ENCODE peak calls at places on chromosomes 11 and 22, in five cellular contexts. S is mesenchymal stem cell, H is mesendoderm, E is H9, A is IMR-90. Y is an unnamed sample.

GRCh38 chr22:50191041-50191740 is 5.5 kb downstream of the TRABD start:
- DNase-seq in S (no peak), H (no peak), E (no peak), A (no peak), Y (no peak)

GRCh38 chr22:19629331-19629719 is 85.0 kb upstream of the SEPTIN5 start:
- DNase-seq in S (no peak), H (no peak), E (peak; percentile 29), A (no peak), Y (no peak)

GRCh38 chr11:79013509-79013908 is 427.3 kb downstream of the TENM4 start:
- DNase-seq in S (no peak), H (no peak), E (no peak), A (peak; percentile 50), Y (no peak)

GRCh38 chr22:31646186-31647019 is 15.6 kb downstream of the PISD start:
- DNase-seq in S (peak; percentile 98), H (peak; percentile 86), E (no peak), A (peak; percentile 100), Y (no peak)

GRCh38 chr11:126543691-126544090 is 188.2 kb downstream of the ST3GAL4 start:
- DNase-seq in S (no peak), H (no peak), E (no peak), A (no peak), Y (no peak)

GRCh38 chr22:46537221-46537945 is at the start of gene CELSR1:
- DNase-seq in S (no peak), H (peak; percentile 50), E (peak; percentile 61), A (peak; percentile 11), Y (peak; percentile 55)

GRCh38 chr11:69333906-69334305 is 40.0 kb downstream of the MYEOV start:
- DNase-seq in S (no peak), H (no peak), E (no peak), A (peak; percentile 34), Y (no peak)

GRCh38 chr11:64735860-64736259 is 8.1 kb downstream of the RASGRP2 start:
- DNase-seq in S (no peak), H (no peak), E (no peak), A (no peak), Y (no peak)

GRCh38 chr11:77147668-77148321 is 19.7 kb downstream of the MYO7A start:
- DNase-seq in S (no peak), H (peak; percentile 52), E (peak; percentile 86), A (no peak), Y (no peak)

GRCh38 chr22:31603081-31603525 is 58.9 kb downstream of the PISD start:
- DNase-seq in S (no peak), H (no peak), E (no peak), A (no peak), Y (no peak)

GRCh38 chr11:35163707-35164496 is 24.9 kb downstream of the CD44 start:
- DNase-seq in S (no peak), H (peak; percentile 72), E (no peak), A (peak; percentile 31), Y (no peak)

GRCh38 chr11:130124096-130124495 is 35.5 kb upstream of the ST14 start:
- DNase-seq in S (peak; percentile 94), H (no peak), E (no peak), A (peak; percentile 89), Y (no peak)

GRCh38 chr11:47233989-47234668 is 14.5 kb downstream of the ACP2 start:
- DNase-seq in S (peak; percentile 81), H (peak; percentile 75), E (peak; percentile 50), A (peak; percentile 67), Y (no peak)

GRCh38 chr11:86303257-86303656 is 1.2 kb downstream of the HIKESHI start:
- DNase-seq in S (peak; percentile 23), H (peak; percentile 5), E (no peak), A (peak; percentile 11), Y (no peak)

GRCh38 chr22:27918351-27919221 is 470 bp downstream of the PITPNB start:
- DNase-seq in S (peak; percentile 71), H (peak; percentile 80), E (peak; percentile 65), A (peak; percentile 45), Y (peak; percentile 35)

GRCh38 chr11:63210111-63210510 is 33.3 kb downstream of the SLC22A25 start:
- DNase-seq in S (no peak), H (no peak), E (no peak), A (no peak), Y (no peak)

GRCh38 chr11:68934321-68934645 is 30.6 kb downstream of the IGHMBP2 start:
- DNase-seq in S (no peak), H (no peak), E (no peak), A (no peak), Y (no peak)

GRCh38 chr11:33389635-33390034 is 132.5 kb downstream of the HIPK3 start:
- DNase-seq in S (no peak), H (no peak), E (no peak), A (no peak), Y (no peak)

GRCh38 chr11:121810291-121810690 is 305.7 kb downstream of the BLID start:
- DNase-seq in S (peak; percentile 18), H (no peak), E (no peak), A (peak; percentile 88), Y (no peak)

GRCh38 chr22:21952586-21953571 is at the start of gene PPM1F:
- DNase-seq in S (peak; percentile 67), H (peak; percentile 79), E (peak; percentile 86), A (peak; percentile 55), Y (peak; percentile 86)

GRCh38 chr11:87150936-87151335 is 113.2 kb downstream of the TMEM135 start:
- DNase-seq in S (peak; percentile 28), H (no peak), E (no peak), A (peak; percentile 26), Y (no peak)

GRCh38 chr22:23402275-23403151 is 177.6 kb downstream of the IGLL1 start:
- DNase-seq in S (peak; percentile 52), H (peak; percentile 92), E (peak; percentile 84), A (peak; percentile 19), Y (peak; percentile 69)

GRCh38 chr11:104524276-104524675 is 360.3 kb upstream of the PDGFD start:
- DNase-seq in S (no peak), H (no peak), E (no peak), A (no peak), Y (no peak)

GRCh38 chr11:89016214-89016613 is 49.6 kb downstream of the GRM5 start:
- DNase-seq in S (no peak), H (no peak), E (no peak), A (no peak), Y (no peak)

GRCh38 chr11:67438121-67438902 is 830 bp upstream of the PTPRCAP start:
- DNase-seq in S (no peak), H (no peak), E (peak; percentile 58), A (no peak), Y (no peak)

GRCh38 chr22:42734406-42734805 is 13.7 kb upstream of the A4GALT start:
- DNase-seq in S (no peak), H (no peak), E (no peak), A (no peak), Y (no peak)

GRCh38 chr22:43848366-43849171 is 13.7 kb downstream of the SULT4A1 start:
- DNase-seq in S (no peak), H (peak; percentile 42), E (peak; percentile 49), A (peak; percentile 52), Y (no peak)

GRCh38 chr11:96023311-96023710 is 99.4 kb upstream of the MTMR2 start:
- DNase-seq in S (no peak), H (no peak), E (no peak), A (peak; percentile 30), Y (no peak)

GRCh38 chr11:114075343-114075610 is 15.8 kb downstream of the ZBTB16 start:
- DNase-seq in S (no peak), H (no peak), E (no peak), A (no peak), Y (no peak)

DNA sequence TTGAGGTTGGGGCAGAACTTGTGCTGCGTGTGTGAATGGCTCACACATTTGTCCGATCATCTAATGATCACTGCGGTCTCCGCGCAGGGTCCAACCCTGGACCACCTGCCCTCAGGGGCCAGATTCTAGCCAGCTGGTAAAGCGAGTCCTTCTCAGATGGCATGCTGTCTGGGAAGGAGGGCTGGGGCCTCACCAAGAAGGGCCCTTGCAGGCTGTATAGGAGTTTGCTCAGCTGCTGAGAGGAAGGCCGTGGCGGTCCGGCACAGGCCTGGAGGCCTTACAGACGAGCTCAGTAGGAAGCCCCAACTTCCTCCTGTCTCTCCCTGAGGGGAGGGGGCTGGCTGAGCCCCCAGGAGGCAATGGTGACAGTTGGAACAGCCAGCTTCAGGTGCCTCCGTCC is 13.7 kb downstream of the PHLDA2 start:
- DNase-seq in S (no peak), H (no peak), E (no peak), A (no peak), Y (no peak)
- H3K4me1 ChIP-seq in S (peaks cover 44% of the 10 kb centered on the region), H (no peaks in the 10 kb centered on the region), E (no peaks in the 10 kb centered on the region), A (peaks cover 16% of the 10 kb centered on the region), Y (peaks cover 5% of the 10 kb centered on the region)

GRCh38 chr11:8720868-8721739 is 38.5 kb downstream of the RPL27A start:
- DNase-seq in S (peak; percentile 23), H (peak; percentile 87), E (no peak), A (no peak), Y (no peak)
- H3K79me1 ChIP-seq in S (peaks cover 32% of the 10 kb centered on the region), H (no peaks in the 10 kb centered on the region), E (no peaks in the 10 kb centered on the region), A (peaks cover 80% of the 10 kb centered on the region), Y (no peaks in the 10 kb centered on the region)

GRCh38 chr11:8060146-8060719 is 20.8 kb upstream of the TUB start:
- DNase-seq in S (no peak), H (no peak), E (no peak), A (no peak), Y (no peak)
- H3K4me1 ChIP-seq in S (no peaks in the 10 kb centered on the region), H (peaks cover 4% of the 10 kb centered on the region), E (peaks cover 3% of the 10 kb centered on the region), A (peaks cover 10% of the 10 kb centered on the region), Y (no peaks in the 10 kb centered on the region)

DNA sequence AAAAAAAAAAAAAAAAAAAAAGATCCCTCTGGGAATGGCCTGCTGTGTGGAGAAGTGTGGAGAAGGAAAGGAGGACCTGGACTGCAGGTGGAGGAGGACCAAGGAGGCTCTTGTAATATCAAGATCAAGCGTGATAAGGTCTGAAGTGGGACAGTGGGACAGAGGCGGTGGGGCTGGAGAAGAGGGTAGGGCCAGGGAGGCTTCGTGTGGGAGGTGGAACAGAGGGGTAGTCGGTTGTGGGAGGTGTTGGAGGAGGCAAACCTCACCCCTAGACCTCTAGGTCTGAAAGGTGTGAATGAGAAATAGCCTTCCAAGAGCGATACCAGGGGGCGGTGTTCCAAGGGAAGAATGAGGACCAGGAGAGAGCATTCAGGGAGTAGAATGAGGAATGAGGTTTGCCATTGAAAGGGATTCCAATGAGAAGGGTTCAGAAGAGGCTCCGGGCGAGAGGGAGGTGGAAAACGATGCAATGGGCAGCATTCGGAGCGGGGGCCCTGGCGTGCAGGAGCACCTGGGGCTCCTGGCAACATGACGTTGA is 44.2 kb downstream of the MCHR1 start:
- DNase-seq in S (no peak), H (peak; percentile 53), E (no peak), A (no peak), Y (no peak)
- H3K79me1 ChIP-seq in S (no peaks in the 10 kb centered on the region), H (no peaks in the 10 kb centered on the region), E (no peaks in the 10 kb centered on the region), A (no peaks in the 10 kb centered on the region), Y (no peaks in the 10 kb centered on the region)

GRCh38 chr11:128500488-128500887 is 86.9 kb downstream of the ETS1 start:
- DNase-seq in S (no peak), H (no peak), E (no peak), A (peak; percentile 62), Y (no peak)
- H3K4me1 ChIP-seq in S (peaks cover 28% of the 10 kb centered on the region), H (peaks cover 21% of the 10 kb centered on the region), E (peaks cover 7% of the 10 kb centered on the region), A (peaks cover 48% of the 10 kb centered on the region), Y (peaks cover 19% of the 10 kb centered on the region)

GRCh38 chr11:71248251-71248570 is 4.2 kb downstream of the SHANK2 start:
- DNase-seq in S (no peak), H (no peak), E (no peak), A (no peak), Y (no peak)
- H3K79me1 ChIP-seq in S (peaks cover 37% of the 10 kb centered on the region), H (no peaks in the 10 kb centered on the region), E (peaks cover 3% of the 10 kb centered on the region), A (no peaks in the 10 kb centered on the region), Y (no peaks in the 10 kb centered on the region)

Y was measured in neuronal stem cell.